ENCODE peak calls at places on chromosome 5, in five cellular contexts. D is fibroblast of the conjunctiva, I is cardiac septum, T is heart left ventricle, N is erythroblast. M is an unnamed sample.

GRCh38 chr5:71601222-71602026 is 14.3 kb downstream of the MCCC2 start:
- DNase-seq in D (peak; percentile 94), I (no peak), T (peak; percentile 69), N (peak; percentile 74), M (peak; percentile 72)

GRCh38 chr5:1737790-1738405 is 61.7 kb downstream of the MRPL36 start:
- DNase-seq in D (peak; percentile 2), I (peak; percentile 19), T (no peak), N (peak; percentile 66), M (peak; percentile 23)

GRCh38 chr5:179914032-179914755 is 6.5 kb upstream of the TBC1D9B start:
- DNase-seq in D (no peak), I (no peak), T (no peak), N (no peak), M (peak; percentile 20)

GRCh38 chr5:150263801-150264621 is 25.6 kb downstream of the CAMK2A start:
- DNase-seq in D (peak; percentile 47), I (no peak), T (no peak), N (peak; percentile 16), M (no peak)

GRCh38 chr5:172235827-172236749 is 42.1 kb downstream of the EFCAB9 start:
- DNase-seq in D (no peak), I (no peak), T (no peak), N (peak; percentile 5), M (no peak)

GRCh38 chr5:40507095-40507494 is 172.6 kb upstream of the PTGER4 start:
- DNase-seq in D (no peak), I (no peak), T (no peak), N (no peak), M (peak; percentile 48)

GRCh38 chr5:177968661-177969211 is 27.3 kb downstream of the PROP1 start:
- DNase-seq in D (no peak), I (no peak), T (no peak), N (no peak), M (no peak)

GRCh38 chr5:175671013-175671412 is 13.1 kb downstream of the HRH2 start:
- DNase-seq in D (no peak), I (no peak), T (no peak), N (no peak), M (peak; percentile 81)

GRCh38 chr5:3326569-3327232 is 268.9 kb upstream of the IRX1 start:
- DNase-seq in D (no peak), I (no peak), T (no peak), N (no peak), M (no peak)

GRCh38 chr5:150486402-150487198 is 21.3 kb upstream of the NDST1 start:
- DNase-seq in D (no peak), I (no peak), T (peak; percentile 75), N (peak; percentile 77), M (peak; percentile 90)

GRCh38 chr5:32174011-32174866 is at the start of gene GOLPH3:
- DNase-seq in D (peak; percentile 70), I (peak; percentile 97), T (peak; percentile 96), N (peak; percentile 95), M (peak; percentile 94)

GRCh38 chr5:78405820-78406750 is 45.7 kb downstream of the SCAMP1 start:
- DNase-seq in D (no peak), I (no peak), T (no peak), N (no peak), M (no peak)